ENCODE peak calls at places on chromosome 5, in eight cellular contexts. Q is GM23248, N is left ventricle myocardium inferior, J is ovary, X is psoas muscle, U is MM.1S, S is lower lobe of right lung, K is neural progenitor cell. M is an unnamed sample. For H3K4me1, the result is how much of the 10 kb centered on the place peaks cover.

GRCh38 chr5:57435701-57436134 is 46.9 kb downstream of the ACTBL2 start:
- DNase-seq in Q (peak), N (no peak), J (no peak), X (no peak), U (no peak), S (no peak), K (no peak), M (peak)

GRCh38 chr5:139698461-139699146 is 50.5 kb downstream of the CXXC5 start:
- DNase-seq in Q (peak), N (peak), J (peak), X (peak), U (no peak), S (peak), K (peak), M (peak)

GRCh38 chr5:5473224-5473623 is 50.7 kb downstream of the ICE1 start:
- DNase-seq in Q (peak), N (no peak), J (no peak), X (no peak), U (no peak), S (no peak), K (no peak), M (no peak)

GRCh38 chr5:154159343-154159742 is 31.2 kb upstream of the GALNT10 start:
- DNase-seq in Q (peak), N (no peak), J (no peak), X (no peak), U (no peak), S (no peak), K (no peak), M (no peak)

GRCh38 chr5:23289162-23289561 is 218.2 kb upstream of the PRDM9 start:
- DNase-seq in Q (peak), N (no peak), J (no peak), X (no peak), U (no peak), S (no peak), K (no peak), M (no peak)

GRCh38 chr5:167993771-167994170 is 297.7 kb upstream of the WWC1 start:
- DNase-seq in Q (peak), N (no peak), J (no peak), X (no peak), U (no peak), S (no peak), K (no peak), M (no peak)

GRCh38 chr5:146647656-146648199 is 131.7 kb upstream of the GPR151 start:
- DNase-seq in Q (peak), N (no peak), J (no peak), X (no peak), U (no peak), S (no peak), K (no peak), M (no peak)

GRCh38 chr5:157167219-157167621 is 1.2 kb upstream of the GARIN3 start:
- DNase-seq in Q (peak), N (no peak), J (no peak), X (no peak), U (peak), S (no peak), K (peak), M (peak)

GRCh38 chr5:32791536-32792240 is 80.6 kb downstream of the NPR3 start:
- DNase-seq in Q (no peak), N (no peak), J (no peak), X (no peak), U (no peak), S (no peak), K (no peak), M (no peak)

GRCh38 chr5:129094924-129095797 is 612 bp downstream of the ISOC1 start:
- DNase-seq in Q (peak), N (peak), J (peak), X (peak), U (peak), S (peak), K (peak), M (peak)

GRCh38 chr5:173517648-173518047 is 98.8 kb downstream of the BOD1 start:
- DNase-seq in Q (no peak), N (no peak), J (no peak), X (no peak), U (no peak), S (no peak), K (peak), M (no peak)

GRCh38 chr5:137075163-137075970 is 423.8 kb downstream of the SPOCK1 start:
- DNase-seq in Q (peak), N (peak), J (peak), X (peak), U (peak), S (peak), K (peak), M (peak)

GRCh38 chr5:59275537-59276276 is 617.8 kb downstream of the PDE4D start:
- DNase-seq in Q (peak), N (peak), J (no peak), X (no peak), U (no peak), S (no peak), K (peak), M (peak)

GRCh38 chr5:127588368-127588767 is 60.5 kb upstream of the CTXN3 start:
- DNase-seq in Q (no peak), N (no peak), J (no peak), X (no peak), U (no peak), S (no peak), K (no peak), M (no peak)

GRCh38 chr5:135249658-135250057 is 149.4 kb downstream of the MACROH2A1 start:
- DNase-seq in Q (peak), N (no peak), J (no peak), X (no peak), U (no peak), S (no peak), K (no peak), M (no peak)

GRCh38 chr5:35024911-35025510 is 22.7 kb downstream of the AGXT2 start:
- DNase-seq in Q (no peak), N (no peak), J (no peak), X (no peak), U (no peak), S (no peak), K (no peak), M (no peak)

GRCh38 chr5:34986965-34987364 is 57.6 kb downstream of the DNAJC21 start:
- DNase-seq in Q (no peak), N (no peak), J (no peak), X (no peak), U (no peak), S (no peak), K (no peak), M (no peak)

GRCh38 chr5:36899860-36900259 is 23.3 kb downstream of the NIPBL start:
- DNase-seq in Q (no peak), N (no peak), J (no peak), X (no peak), U (no peak), S (no peak), K (no peak), M (no peak)

GRCh38 chr5:1471997-1472963 is 27.0 kb upstream of the SLC6A3 start:
- DNase-seq in Q (no peak), N (no peak), J (no peak), X (peak), U (no peak), S (no peak), K (no peak), M (no peak)

GRCh38 chr5:14148890-14149671 is 5.9 kb downstream of the TRIO start:
- DNase-seq in Q (no peak), N (no peak), J (no peak), X (no peak), U (no peak), S (no peak), K (no peak), M (peak)
- H3K4me1 ChIP-seq in Q (half or more), N (half or more), J (under half), X (half or more), U (under half), S (half or more), K (half or more), M (under half)

DNA sequence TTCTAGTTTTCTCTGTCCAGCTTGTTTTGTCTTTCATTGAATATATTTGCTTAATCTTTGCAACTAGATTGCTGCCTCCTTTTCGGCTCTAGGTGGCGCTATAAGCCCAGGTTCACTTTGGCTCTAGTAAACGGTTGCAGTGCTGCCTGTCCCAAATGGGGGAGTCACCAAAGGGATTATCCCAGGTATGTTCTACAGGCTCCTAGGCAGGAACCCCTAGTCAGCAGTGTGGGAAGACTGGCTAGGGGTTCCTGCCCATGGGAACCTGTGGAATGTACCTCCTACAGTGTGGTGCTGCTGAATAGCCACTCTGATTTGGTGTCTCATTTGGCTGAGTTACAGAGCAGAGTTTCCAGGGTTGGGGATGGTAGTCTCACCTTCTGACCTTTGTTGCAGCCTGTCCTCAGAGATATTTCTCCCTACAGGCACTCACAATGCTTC is 85.2 kb downstream of the ARSB start:
- DNase-seq in Q (peak), N (no peak), J (no peak), X (no peak), U (peak), S (peak), K (peak), M (peak)
- H3K4me1 ChIP-seq in Q (under half), N (under half), J (under half), X (under half), U (under half), S (under half), K (under half), M (under half)

GRCh38 chr5:179620293-179620692 is 3.2 kb downstream of the HNRNPH1 start:
- DNase-seq in Q (peak), N (no peak), J (no peak), X (no peak), U (no peak), S (no peak), K (no peak), M (no peak)
- H3K4me1 ChIP-seq in Q (under half), N (half or more), J (under half), X (half or more), U (under half), S (half or more), K (under half), M (under half)

DNA sequence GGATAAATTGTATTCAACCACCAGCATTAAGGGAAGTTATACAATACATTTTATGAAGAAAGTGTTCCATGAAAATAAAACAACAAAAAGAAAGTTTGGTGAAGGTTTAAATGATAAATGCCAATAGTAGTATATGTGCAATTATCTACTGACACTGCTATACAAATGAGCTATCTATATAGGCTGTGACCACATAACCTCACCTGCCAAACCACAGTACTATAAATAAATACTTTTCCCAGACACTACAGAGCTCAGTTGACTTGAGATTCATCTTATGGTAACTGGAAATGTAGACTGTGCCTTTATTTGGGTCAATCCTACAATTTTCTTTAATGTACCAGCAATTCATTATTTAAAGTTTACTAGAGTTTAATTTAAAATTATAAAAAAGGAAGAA is 81.0 kb upstream of the CCDC152 start:
- DNase-seq in Q (no peak), N (no peak), J (no peak), X (no peak), U (peak), S (no peak), K (no peak), M (no peak)
- H3K4me1 ChIP-seq in Q (under half), N (under half), J (under half), X (under half), U (under half), S (under half), K (under half), M (under half)

GRCh38 chr5:134095293-134095692 is 19.2 kb upstream of the TCF7 start:
- DNase-seq in Q (no peak), N (no peak), J (no peak), X (no peak), U (no peak), S (no peak), K (no peak), M (no peak)

GRCh38 chr5:134093351-134093750 is 21.1 kb upstream of the TCF7 start:
- DNase-seq in Q (no peak), N (no peak), J (no peak), X (no peak), U (no peak), S (no peak), K (no peak), M (no peak)

GRCh38 chr5:134098690-134099089 is 15.8 kb upstream of the TCF7 start:
- DNase-seq in Q (no peak), N (no peak), J (no peak), X (no peak), U (no peak), S (no peak), K (no peak), M (peak)

GRCh38 chr5:134097221-134097620 is 17.3 kb upstream of the TCF7 start:
- DNase-seq in Q (peak), N (no peak), J (no peak), X (no peak), U (no peak), S (no peak), K (peak), M (no peak)

DNA sequence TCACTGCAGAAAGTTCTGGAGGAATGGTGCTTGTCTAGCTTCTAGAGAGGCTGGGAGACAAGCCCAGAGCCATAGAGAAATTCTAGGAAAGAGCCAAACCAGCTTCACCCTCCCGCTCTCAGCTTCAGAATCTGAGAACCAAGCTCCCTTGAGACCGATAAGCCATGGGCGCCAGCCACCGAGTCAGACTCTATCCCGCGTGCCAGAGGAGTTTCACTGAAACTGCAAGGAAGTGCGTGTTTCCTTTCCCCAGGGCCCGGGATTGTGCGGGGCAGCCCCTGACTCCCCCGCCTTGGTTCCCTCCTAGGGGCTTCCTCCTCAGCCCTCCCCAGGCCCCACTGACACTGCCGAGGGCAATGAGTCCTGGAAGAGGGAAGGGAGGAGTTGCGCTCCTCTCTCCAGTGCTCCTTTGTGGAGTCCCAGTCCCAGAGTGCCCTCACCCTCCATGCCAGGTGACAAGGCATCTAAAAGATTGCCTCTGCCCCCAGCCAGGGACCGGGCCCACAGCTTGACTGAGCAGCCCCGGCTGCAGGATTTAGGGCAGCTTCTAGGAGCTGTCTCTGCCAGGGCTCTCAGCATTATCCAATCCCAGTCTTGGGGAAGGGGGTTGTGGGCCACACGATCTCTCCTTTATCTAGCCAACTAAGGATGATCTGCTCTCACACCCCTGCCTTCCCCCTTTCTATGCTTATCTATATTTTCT is 18.4 kb upstream of the TCF7 start:
- DNase-seq in Q (no peak), N (no peak), J (no peak), X (no peak), U (no peak), S (no peak), K (no peak), M (no peak)
- H3K4me1 ChIP-seq in Q (under half), N (under half), J (under half), X (under half), U (under half), S (under half), K (under half), M (under half)

DNA sequence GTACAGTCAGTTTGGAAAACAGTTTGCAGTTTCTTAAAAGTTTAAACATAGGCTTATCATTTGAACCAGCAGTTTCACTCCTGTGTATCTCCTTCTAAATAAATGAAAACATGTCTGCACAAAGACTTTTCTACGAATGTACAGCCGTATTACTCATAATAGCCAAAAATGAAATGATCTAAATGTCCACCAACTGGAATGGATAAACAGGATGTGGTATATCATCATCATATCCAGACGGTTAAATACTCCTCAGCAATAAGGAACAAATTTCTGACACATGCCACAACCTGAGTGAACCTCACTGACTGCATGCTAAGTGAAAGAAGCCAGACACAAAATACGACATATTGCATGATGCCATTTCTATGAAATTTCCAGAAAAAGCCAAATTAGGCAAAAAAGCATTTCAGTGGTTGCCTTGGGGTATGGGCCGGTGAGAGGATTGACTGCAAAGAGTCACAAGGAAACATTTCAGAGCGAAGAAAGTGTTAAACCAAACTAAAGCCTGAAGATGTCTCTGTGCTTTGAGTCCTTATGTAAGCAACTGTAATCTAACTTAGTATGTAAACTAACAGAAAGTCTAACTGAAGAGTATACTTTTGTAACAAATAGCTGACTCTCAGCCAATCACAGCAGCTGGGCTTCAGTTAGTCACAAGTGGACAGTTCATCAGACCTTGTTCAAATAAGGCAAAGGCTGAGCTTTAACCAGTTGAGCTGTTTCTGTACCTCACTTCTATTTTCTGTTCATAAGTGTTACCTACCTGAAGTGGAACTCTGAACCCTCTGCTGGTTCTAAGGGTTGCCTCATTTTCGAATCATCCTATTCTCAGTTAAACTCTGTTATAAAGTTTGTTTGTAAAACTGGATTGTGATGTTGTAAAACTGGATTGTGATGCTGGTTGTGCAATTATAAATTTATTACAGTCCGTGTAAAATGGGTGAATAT is 65.2 kb downstream of the TRIO start:
- DNase-seq in Q (peak), N (no peak), J (no peak), X (no peak), U (no peak), S (no peak), K (no peak), M (peak)
- H3K4me1 ChIP-seq in Q (half or more), N (half or more), J (under half), X (half or more), U (under half), S (half or more), K (under half), M (under half)

DNA sequence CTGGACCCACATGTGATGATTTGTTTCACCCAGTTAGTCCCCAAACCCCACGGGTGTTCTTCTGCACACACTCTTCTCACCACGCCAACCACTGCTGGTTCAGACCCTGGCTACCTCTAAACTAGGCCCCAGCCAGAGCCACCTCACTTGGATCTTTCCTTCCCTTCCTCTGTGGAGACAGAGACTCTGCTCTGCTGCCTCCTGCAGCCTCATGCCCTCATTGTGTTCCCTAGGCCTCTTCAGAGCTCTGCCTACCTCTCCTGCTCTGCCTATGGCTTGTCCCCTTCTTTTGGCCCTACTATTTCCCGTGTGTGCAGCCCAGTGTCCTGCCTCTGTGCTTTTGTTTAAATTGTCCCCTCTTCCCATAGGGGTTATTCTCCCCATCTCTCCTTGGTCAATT is 79.7 kb downstream of the ARHGAP26 start:
- DNase-seq in Q (no peak), N (no peak), J (no peak), X (no peak), U (no peak), S (no peak), K (no peak), M (no peak)
- H3K4me1 ChIP-seq in Q (under half), N (half or more), J (under half), X (under half), U (under half), S (under half), K (under half), M (under half)